ENCODE peak calls at places on chromosomes 4 and X, in six cellular contexts. One of them, this sample, is unnamed.

GRCh38 chr4:183330841-183331240 is 8.6 kb upstream of the CLDN24 start:
- DNase-seq in stomach: no peak
- DNase-seq in prostate gland: no peak
- DNase-seq in brain microvascular endothelial cell: no peak
- DNase-seq in lower lobe of right lung: no peak
- DNase-seq in uterus: no peak
- DNase-seq in this sample: no peak

GRCh38 chr4:121479801-121480200 is 99.0 kb upstream of the QRFPR start:
- DNase-seq in stomach: no peak
- DNase-seq in prostate gland: no peak
- DNase-seq in brain microvascular endothelial cell: no peak
- DNase-seq in lower lobe of right lung: no peak
- DNase-seq in uterus: no peak
- DNase-seq in this sample: no peak

GRCh38 chr4:8537041-8537461 is 43.1 kb upstream of the GPR78 start:
- DNase-seq in stomach: peak
- DNase-seq in prostate gland: peak
- DNase-seq in brain microvascular endothelial cell: peak
- DNase-seq in lower lobe of right lung: no peak
- DNase-seq in uterus: peak
- DNase-seq in this sample: no peak

GRCh38 chr4:120809518-120809917 is 113.0 kb downstream of the PRDM5 start:
- DNase-seq in stomach: no peak
- DNase-seq in prostate gland: no peak
- DNase-seq in brain microvascular endothelial cell: no peak
- DNase-seq in lower lobe of right lung: no peak
- DNase-seq in uterus: no peak
- DNase-seq in this sample: no peak

GRCh38 chr4:17546678-17547077 is 30.3 kb upstream of the LAP3 start:
- DNase-seq in stomach: no peak
- DNase-seq in prostate gland: no peak
- DNase-seq in brain microvascular endothelial cell: no peak
- DNase-seq in lower lobe of right lung: no peak
- DNase-seq in uterus: no peak
- DNase-seq in this sample: no peak

GRCh38 chr4:102339018-102339417 is 6.3 kb downstream of the SLC39A8 start:
- DNase-seq in stomach: no peak
- DNase-seq in prostate gland: no peak
- DNase-seq in brain microvascular endothelial cell: no peak
- DNase-seq in lower lobe of right lung: no peak
- DNase-seq in uterus: no peak
- DNase-seq in this sample: no peak

GRCh38 chr4:26583538-26583864 is 383 bp upstream of the TBC1D19 start:
- DNase-seq in stomach: no peak
- DNase-seq in prostate gland: no peak
- DNase-seq in brain microvascular endothelial cell: no peak
- DNase-seq in lower lobe of right lung: no peak
- DNase-seq in uterus: no peak
- DNase-seq in this sample: no peak

GRCh38 chr4:128758314-128758922 is 51.1 kb upstream of the JADE1 start:
- DNase-seq in stomach: no peak
- DNase-seq in prostate gland: no peak
- DNase-seq in brain microvascular endothelial cell: no peak
- DNase-seq in lower lobe of right lung: no peak
- DNase-seq in uterus: no peak
- DNase-seq in this sample: no peak

GRCh38 chr4:52241916-52242315 is 190.8 kb downstream of the SPATA18 start:
- DNase-seq in stomach: no peak
- DNase-seq in prostate gland: no peak
- DNase-seq in brain microvascular endothelial cell: no peak
- DNase-seq in lower lobe of right lung: no peak
- DNase-seq in uterus: no peak
- DNase-seq in this sample: no peak

GRCh38 chr4:173121044-173121685 is 47.4 kb upstream of the GALNT7 start:
- DNase-seq in stomach: peak
- DNase-seq in prostate gland: no peak
- DNase-seq in brain microvascular endothelial cell: peak
- DNase-seq in lower lobe of right lung: no peak
- DNase-seq in uterus: no peak
- DNase-seq in this sample: no peak

GRCh38 chrX:16666541-16666940 is 16.6 kb downstream of the S100G start:
- DNase-seq in stomach: no peak
- DNase-seq in prostate gland: no peak
- DNase-seq in brain microvascular endothelial cell: peak
- DNase-seq in lower lobe of right lung: no peak
- DNase-seq in uterus: no peak
- DNase-seq in this sample: no peak

GRCh38 chrX:72609313-72609712 is 36.7 kb upstream of the HDAC8 start:
- DNase-seq in stomach: no peak
- DNase-seq in prostate gland: no peak
- DNase-seq in brain microvascular endothelial cell: no peak
- DNase-seq in lower lobe of right lung: no peak
- DNase-seq in uterus: no peak
- DNase-seq in this sample: no peak

GRCh38 chr4:14022428-14022827 is 394.9 kb upstream of the BOD1L1 start:
- DNase-seq in stomach: no peak
- DNase-seq in prostate gland: no peak
- DNase-seq in brain microvascular endothelial cell: peak
- DNase-seq in lower lobe of right lung: no peak
- DNase-seq in uterus: no peak
- DNase-seq in this sample: no peak

GRCh38 chrX:85108165-85108564 is 104.5 kb downstream of the APOOL start:
- DNase-seq in stomach: no peak
- DNase-seq in prostate gland: no peak
- DNase-seq in brain microvascular endothelial cell: no peak
- DNase-seq in lower lobe of right lung: no peak
- DNase-seq in uterus: no peak
- DNase-seq in this sample: no peak

DNA sequence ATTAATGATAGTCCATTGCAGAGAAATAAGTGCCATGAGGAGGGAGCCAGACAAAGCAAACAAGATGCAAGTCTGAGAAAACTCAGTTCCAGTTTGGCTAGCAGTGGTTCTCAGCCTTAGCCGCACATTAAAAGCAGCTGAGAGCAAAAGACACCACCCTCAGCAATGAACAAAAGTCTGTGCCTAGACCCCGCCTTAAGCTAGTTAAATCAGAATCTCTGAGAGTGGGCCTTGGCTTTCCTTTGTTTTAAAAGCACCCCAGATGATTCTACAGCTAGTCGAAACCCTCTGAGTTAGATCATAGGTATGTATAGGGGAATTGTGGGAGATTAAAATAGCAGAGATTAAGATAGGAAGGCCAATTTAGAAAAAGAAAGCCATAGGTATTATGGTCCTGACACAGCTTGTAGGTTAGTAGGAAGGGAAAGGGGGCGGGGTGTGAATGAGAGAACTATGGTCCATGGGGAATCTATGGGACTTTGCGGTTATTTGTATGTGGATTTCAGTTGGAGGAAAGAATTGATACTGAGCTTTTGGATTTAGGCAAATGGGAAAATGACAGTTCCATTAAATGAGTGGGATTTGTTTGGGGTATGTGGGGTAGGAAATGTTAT is 12.0 kb downstream of the SPRY1 start:
- DNase-seq in stomach: no peak
- DNase-seq in prostate gland: no peak
- DNase-seq in brain microvascular endothelial cell: no peak
- DNase-seq in lower lobe of right lung: no peak
- DNase-seq in uterus: no peak
- DNase-seq in this sample: no peak
- H3K27ac ChIP-seq in stomach: no peak
- H3K27ac ChIP-seq in prostate gland: no peak
- H3K27ac ChIP-seq in brain microvascular endothelial cell: no peak
- H3K27ac ChIP-seq in lower lobe of right lung: no peak
- H3K27ac ChIP-seq in uterus: peak
- H3K27ac ChIP-seq in this sample: no peak

GRCh38 chr4:95159384-95159783 is 389.4 kb downstream of the UNC5C start:
- DNase-seq in stomach: no peak
- DNase-seq in prostate gland: no peak
- DNase-seq in brain microvascular endothelial cell: no peak
- DNase-seq in lower lobe of right lung: no peak
- DNase-seq in uterus: no peak
- DNase-seq in this sample: no peak

GRCh38 chr4:95158045-95158444 is 390.7 kb downstream of the UNC5C start:
- DNase-seq in stomach: no peak
- DNase-seq in prostate gland: no peak
- DNase-seq in brain microvascular endothelial cell: no peak
- DNase-seq in lower lobe of right lung: no peak
- DNase-seq in uterus: no peak
- DNase-seq in this sample: no peak

GRCh38 chr4:95156452-95156765 is 392.4 kb downstream of the UNC5C start:
- DNase-seq in stomach: no peak
- DNase-seq in prostate gland: no peak
- DNase-seq in brain microvascular endothelial cell: no peak
- DNase-seq in lower lobe of right lung: no peak
- DNase-seq in uterus: no peak
- DNase-seq in this sample: no peak

GRCh38 chr4:95155759-95156451 is 392.9 kb downstream of the UNC5C start:
- DNase-seq in stomach: no peak
- DNase-seq in prostate gland: no peak
- DNase-seq in brain microvascular endothelial cell: peak
- DNase-seq in lower lobe of right lung: no peak
- DNase-seq in uterus: no peak
- DNase-seq in this sample: no peak

GRCh38 chr4:95158626-95159025 is 390.1 kb downstream of the UNC5C start:
- DNase-seq in stomach: no peak
- DNase-seq in prostate gland: no peak
- DNase-seq in brain microvascular endothelial cell: no peak
- DNase-seq in lower lobe of right lung: no peak
- DNase-seq in uterus: no peak
- DNase-seq in this sample: no peak
- H3K27ac ChIP-seq in stomach: no peak
- H3K27ac ChIP-seq in prostate gland: no peak
- H3K27ac ChIP-seq in brain microvascular endothelial cell: no peak
- H3K27ac ChIP-seq in lower lobe of right lung: no peak
- H3K27ac ChIP-seq in uterus: no peak
- H3K27ac ChIP-seq in this sample: peak

GRCh38 chr4:85672959-85673358 is 198.0 kb downstream of the ARHGAP24 start:
- DNase-seq in stomach: no peak
- DNase-seq in prostate gland: no peak
- DNase-seq in brain microvascular endothelial cell: no peak
- DNase-seq in lower lobe of right lung: no peak
- DNase-seq in uterus: no peak
- DNase-seq in this sample: no peak
- H3K27ac ChIP-seq in stomach: no peak
- H3K27ac ChIP-seq in prostate gland: no peak
- H3K27ac ChIP-seq in brain microvascular endothelial cell: no peak
- H3K27ac ChIP-seq in lower lobe of right lung: peak
- H3K27ac ChIP-seq in uterus: no peak
- H3K27ac ChIP-seq in this sample: peak

DNA sequence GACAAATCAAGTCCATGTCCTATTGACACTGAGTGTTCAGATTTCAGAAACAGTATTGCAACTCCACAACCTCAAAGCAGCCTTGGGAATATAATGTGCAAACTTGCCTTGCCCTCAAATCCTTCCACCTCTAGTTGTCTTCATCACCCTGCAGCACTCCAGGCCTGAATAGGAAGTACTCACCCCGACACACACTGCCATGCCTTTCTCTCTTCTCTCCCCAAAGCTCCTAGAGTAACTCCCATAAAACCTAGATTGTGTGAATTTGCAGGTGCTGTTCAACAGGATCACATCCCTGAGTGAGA is 19.6 kb downstream of the ACSL1 start:
- DNase-seq in stomach: no peak
- DNase-seq in prostate gland: no peak
- DNase-seq in brain microvascular endothelial cell: no peak
- DNase-seq in lower lobe of right lung: no peak
- DNase-seq in uterus: no peak
- DNase-seq in this sample: no peak
- H3K27ac ChIP-seq in stomach: peak
- H3K27ac ChIP-seq in prostate gland: peak
- H3K27ac ChIP-seq in brain microvascular endothelial cell: no peak
- H3K27ac ChIP-seq in lower lobe of right lung: peak
- H3K27ac ChIP-seq in uterus: no peak
- H3K27ac ChIP-seq in this sample: peak

GRCh38 chrX:118495061-118495921 is at the start of gene DOCK11:
- DNase-seq in stomach: peak
- DNase-seq in prostate gland: peak
- DNase-seq in brain microvascular endothelial cell: peak
- DNase-seq in lower lobe of right lung: peak
- DNase-seq in uterus: peak
- DNase-seq in this sample: peak
- H3K27ac ChIP-seq in stomach: peak
- H3K27ac ChIP-seq in prostate gland: peak
- H3K27ac ChIP-seq in brain microvascular endothelial cell: no peak
- H3K27ac ChIP-seq in lower lobe of right lung: peak
- H3K27ac ChIP-seq in uterus: peak
- H3K27ac ChIP-seq in this sample: peak